ENCODE peak calls at places on chromosomes 3 and 15, in eight cellular contexts. A is fibroblast of lung; G is BJ; Q is HL-60; M is foreskin fibroblast; Z is Jurkat, Clone E6-1; V is AG09309; N is coronary artery. T is an unnamed sample.

GRCh38 chr3:54777141-54777540 is 150.7 kb downstream of the LRTM1 start:
- DNase-seq in A (no peak), G (no peak), Q (no peak), M (no peak), Z (no peak), V (no peak), N (no peak), T (no peak)

GRCh38 chr15:80106051-80106450 is 46.6 kb downstream of the ZFAND6 start:
- DNase-seq in A (peak; percentile 82), G (peak; percentile 58), Q (no peak), M (peak; percentile 37), Z (no peak), V (peak; percentile 77), N (no peak), T (no peak)

GRCh38 chr3:153354641-153355040 is 192.6 kb downstream of the RAP2B start:
- DNase-seq in A (no peak), G (no peak), Q (no peak), M (no peak), Z (no peak), V (no peak), N (no peak), T (no peak)

GRCh38 chr15:72197045-72197459 is 535 bp downstream of the GRAMD2A start:
- DNase-seq in A (no peak), G (no peak), Q (no peak), M (peak; percentile 27), Z (no peak), V (no peak), N (no peak), T (no peak)

GRCh38 chr3:113594066-113594465 is 61.7 kb downstream of the SIDT1 start:
- DNase-seq in A (no peak), G (no peak), Q (no peak), M (no peak), Z (no peak), V (no peak), N (no peak), T (no peak)

GRCh38 chr3:134535186-134535974 is 49.5 kb downstream of the CEP63 start:
- DNase-seq in A (peak; percentile 60), G (no peak), Q (no peak), M (no peak), Z (no peak), V (no peak), N (no peak), T (no peak)

GRCh38 chr3:54857343-54857742 is 70.5 kb downstream of the LRTM1 start:
- DNase-seq in A (no peak), G (no peak), Q (no peak), M (peak; percentile 53), Z (no peak), V (no peak), N (no peak), T (no peak)

GRCh38 chr3:107796786-107797185 is 274.0 kb downstream of the BBX start:
- DNase-seq in A (peak; percentile 95), G (no peak), Q (peak; percentile 54), M (peak; percentile 46), Z (peak; percentile 88), V (peak; percentile 20), N (no peak), T (no peak)

GRCh38 chr3:107431048-107431297 is 53.7 kb downstream of the CCDC54 start:
- DNase-seq in A (no peak), G (no peak), Q (peak; percentile 12), M (peak; percentile 56), Z (no peak), V (no peak), N (no peak), T (peak; percentile 62)

GRCh38 chr3:66583646-66584045 is 82.8 kb upstream of the LRIG1 start:
- DNase-seq in A (no peak), G (no peak), Q (no peak), M (no peak), Z (no peak), V (no peak), N (no peak), T (no peak)

GRCh38 chr3:45684327-45684892 is 4.8 kb upstream of the SACM1L start:
- DNase-seq in A (peak; percentile 41), G (no peak), Q (no peak), M (no peak), Z (no peak), V (no peak), N (no peak), T (no peak)

GRCh38 chr15:50810128-50810527 is 44.6 kb upstream of the SPPL2A start:
- DNase-seq in A (no peak), G (no peak), Q (no peak), M (peak; percentile 9), Z (no peak), V (no peak), N (no peak), T (no peak)

GRCh38 chr3:72223116-72223515 is 438.2 kb upstream of the PROK2 start:
- DNase-seq in A (no peak), G (no peak), Q (no peak), M (peak; percentile 47), Z (no peak), V (no peak), N (no peak), T (no peak)

DNA sequence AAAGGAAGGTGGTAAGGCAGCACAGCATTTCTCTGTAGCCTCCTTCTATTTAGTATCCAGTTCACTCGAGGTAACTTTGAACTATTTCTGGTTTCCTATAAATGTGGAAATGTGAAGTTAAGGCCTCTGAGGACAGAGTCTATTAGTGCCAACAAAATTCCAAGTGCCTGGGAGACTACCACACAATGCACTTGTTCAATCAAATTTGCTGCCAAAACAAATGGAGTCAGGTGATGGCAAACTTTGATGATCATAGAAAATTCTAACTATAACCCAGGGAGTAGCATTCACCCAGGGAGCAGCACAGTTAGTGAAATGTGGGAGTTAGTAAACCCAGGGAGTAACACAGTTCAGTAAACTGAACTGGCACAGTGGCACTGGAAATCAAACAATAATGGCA is 155.1 kb downstream of the ALCAM start:
- DNase-seq in A (no peak), G (no peak), Q (no peak), M (no peak), Z (no peak), V (no peak), N (no peak), T (no peak)
- H3K4me3 ChIP-seq in A (no peak overlapping the region), G (no peak overlapping the region), Q (no peak overlapping the region), M (no peak overlapping the region), Z (no peak overlapping the region), V (no peak overlapping the region), N (no peak overlapping the region), T (no peak overlapping the region)

GRCh38 chr15:66706225-66706732 is 4.2 kb downstream of the SMAD6 start:
- DNase-seq in A (peak; percentile 36), G (no peak), Q (no peak), M (peak; percentile 80), Z (no peak), V (no peak), N (no peak), T (no peak)

GRCh38 chr15:66704783-66705113 is 2.7 kb downstream of the SMAD6 start:
- DNase-seq in A (no peak), G (no peak), Q (no peak), M (no peak), Z (no peak), V (no peak), N (no peak), T (no peak)

GRCh38 chr15:66704019-66704782 is 2.2 kb downstream of the SMAD6 start:
- DNase-seq in A (no peak), G (no peak), Q (no peak), M (no peak), Z (no peak), V (no peak), N (no peak), T (no peak)

GRCh38 chr15:66706840-66707239 is 4.8 kb downstream of the SMAD6 start:
- DNase-seq in A (no peak), G (no peak), Q (no peak), M (no peak), Z (no peak), V (no peak), N (no peak), T (no peak)

DNA sequence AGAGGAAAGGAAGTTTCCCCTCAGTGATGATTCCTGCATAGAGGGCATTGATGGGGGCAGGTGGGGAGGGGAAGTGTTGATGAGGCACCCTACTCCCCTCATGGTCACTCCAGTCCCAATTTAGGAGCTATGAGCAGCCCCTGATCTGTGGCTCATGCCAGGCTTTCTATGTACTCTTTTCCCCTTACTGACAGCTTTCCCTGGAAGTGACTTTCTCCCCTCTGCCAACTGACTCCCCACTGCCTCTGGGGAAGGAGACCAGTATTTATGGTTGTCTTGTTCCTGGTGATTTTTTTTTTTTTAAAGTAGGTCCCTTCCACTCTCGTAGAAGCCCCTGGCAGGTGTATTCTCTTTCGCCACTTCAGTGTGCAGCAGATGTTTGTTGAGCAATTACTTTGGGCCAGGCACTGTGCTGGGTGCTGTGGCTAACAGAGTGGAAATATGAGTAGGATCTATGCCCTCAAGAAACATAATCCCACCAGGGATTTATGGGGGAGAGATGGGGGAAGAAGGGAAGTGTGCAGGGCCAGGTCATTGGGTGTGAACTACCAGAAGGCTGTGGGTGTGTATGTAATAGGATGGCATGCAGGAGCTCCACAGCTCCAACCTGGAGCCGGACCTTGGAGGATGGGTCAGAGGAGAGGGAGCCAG is 3.4 kb downstream of the SMAD6 start:
- DNase-seq in A (no peak), G (no peak), Q (no peak), M (no peak), Z (no peak), V (no peak), N (no peak), T (no peak)
- H3K4me3 ChIP-seq in A (peak overlapping the region; percentile 87), G (peak overlapping the region; percentile 82), Q (no peak overlapping the region), M (peak overlapping the region; percentile 82), Z (peak overlapping the region; percentile 92), V (peak overlapping the region; percentile 79), N (peak overlapping the region; percentile 93), T (no peak overlapping the region)

DNA sequence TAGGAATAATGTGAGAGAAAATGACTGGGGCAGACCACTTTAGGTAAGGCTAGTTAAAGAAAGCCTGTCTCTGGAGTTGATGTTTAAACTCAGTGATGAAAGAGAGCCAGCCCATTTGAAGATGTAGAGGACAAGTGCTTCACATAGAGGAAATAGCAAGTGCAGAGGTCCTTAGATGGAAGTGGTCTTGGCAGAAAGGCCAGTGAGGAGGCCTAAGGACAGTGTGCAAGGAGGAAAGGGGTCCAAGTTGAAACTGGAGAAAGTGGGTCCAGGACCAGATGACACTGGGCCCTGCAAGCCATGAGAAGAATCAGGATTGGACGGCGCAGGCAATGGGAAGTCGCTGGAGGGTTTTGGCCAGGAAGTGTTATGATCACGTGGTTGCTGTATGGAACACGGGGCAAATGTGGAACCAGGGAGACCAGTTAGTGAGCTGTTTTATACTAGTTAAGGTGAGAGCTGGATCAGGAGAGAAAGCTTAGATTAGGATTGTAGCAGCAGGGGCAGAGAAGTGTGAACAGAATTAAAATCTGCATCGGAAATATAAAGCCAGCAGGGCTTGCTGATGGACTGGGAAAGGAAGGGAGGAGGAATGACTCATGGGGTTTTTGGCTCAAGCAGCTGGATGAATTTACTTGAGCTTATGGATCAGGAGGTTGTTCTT is 48.0 kb upstream of the SCAANT1 start:
- DNase-seq in A (peak; percentile 78), G (no peak), Q (peak; percentile 63), M (peak; percentile 88), Z (no peak), V (no peak), N (no peak), T (no peak)
- H3K4me3 ChIP-seq in A (peak overlapping the region; percentile 52), G (no peak overlapping the region), Q (no peak overlapping the region), M (peak overlapping the region; percentile 38), Z (no peak overlapping the region), V (peak overlapping the region; percentile 46), N (peak overlapping the region; percentile 63), T (no peak overlapping the region)

DNA sequence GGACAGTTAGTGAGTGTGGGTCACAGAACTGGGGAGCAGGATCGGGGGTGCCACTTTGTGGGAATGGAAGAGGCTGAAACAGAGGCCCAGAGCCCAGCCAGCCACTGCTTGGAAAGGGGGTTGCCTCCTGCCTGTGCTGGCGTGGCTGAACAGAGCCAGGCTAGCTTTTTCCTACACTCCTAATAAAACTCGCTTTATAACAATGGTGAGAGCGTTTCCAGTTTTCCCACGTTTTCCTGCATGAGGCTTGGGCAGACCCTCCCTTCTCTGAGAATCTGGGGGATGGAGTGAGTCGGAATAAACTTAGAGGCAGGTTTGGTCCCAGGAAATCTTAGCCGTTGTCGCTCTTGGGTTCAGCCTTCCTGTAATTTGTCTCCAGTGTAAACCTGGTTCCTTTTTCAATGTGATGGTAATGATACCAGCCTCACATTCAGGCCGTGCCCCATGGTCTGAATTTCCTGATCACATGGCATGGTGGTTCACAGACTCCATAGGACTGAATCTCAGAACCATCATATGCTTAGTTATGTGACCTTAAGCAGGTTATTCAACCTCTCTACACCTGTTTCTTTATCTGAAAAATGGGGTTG is 6.5 kb upstream of the FGD5 start:
- DNase-seq in A (no peak), G (no peak), Q (no peak), M (no peak), Z (no peak), V (no peak), N (no peak), T (no peak)
- H3K4me3 ChIP-seq in A (no peak overlapping the region), G (no peak overlapping the region), Q (no peak overlapping the region), M (no peak overlapping the region), Z (no peak overlapping the region), V (no peak overlapping the region), N (peak overlapping the region; percentile 80), T (no peak overlapping the region)